ENCODE peak calls at places on chromosome 13, in ten cellular contexts. F, V, D, Q, E, U, X, M, Z and J are unnamed samples.

GRCh38 chr13:64505511-64505910 is 2724.6 kb downstream of the PCDH9 start:
- DNase-seq in Z (peak; percentile 58), X (peak; percentile 52), E (peak; percentile 50), D (no peak), V (no peak), F (no peak), M (no peak), U (no peak), Q (no peak), J (no peak)

GRCh38 chr13:74930402-74931165 is 551.4 kb downstream of the TBC1D4 start:
- DNase-seq in F (no peak), D (no peak), V (no peak), E (no peak), Q (no peak), M (no peak), X (peak; percentile 88), U (no peak), Z (peak; percentile 64), J (no peak)

GRCh38 chr13:21638319-21639282 is 32.3 kb upstream of the FGF9 start:
- DNase-seq in F (no peak), E (peak; percentile 34), X (peak; percentile 29), Z (peak; percentile 36), Q (no peak), U (no peak), M (peak; percentile 14), D (peak; percentile 50), V (no peak), J (no peak)

GRCh38 chr13:24747248-24748151 is 16.5 kb upstream of the RNF17 start:
- DNase-seq in M (peak; percentile 41), F (no peak), X (peak; percentile 36), V (no peak), E (peak; percentile 30), Z (peak; percentile 22), D (no peak), U (no peak), Q (no peak), J (no peak)

GRCh38 chr13:101098873-101099272 is 317.4 kb downstream of the NALCN start:
- DNase-seq in Q (no peak), M (no peak), E (no peak), U (no peak), D (no peak), V (no peak), X (no peak), F (no peak), Z (no peak), J (no peak)

GRCh38 chr13:53672005-53672404 is 643.4 kb downstream of the OLFM4 start:
- DNase-seq in M (no peak), D (no peak), E (no peak), V (no peak), Q (no peak), F (no peak), U (no peak), Z (no peak), X (no peak), J (no peak)

GRCh38 chr13:79307866-79308298 is 98.2 kb downstream of the RBM26 start:
- DNase-seq in V (no peak), D (no peak), Z (peak; percentile 26), X (peak; percentile 57), E (peak; percentile 26), U (no peak), M (peak; percentile 1), Q (no peak), F (no peak), J (no peak)

GRCh38 chr13:64684685-64685431 is 2545.3 kb downstream of the PCDH9 start:
- DNase-seq in V (no peak), X (peak; percentile 66), F (no peak), D (no peak), U (no peak), M (no peak), E (peak; percentile 21), Z (no peak), Q (no peak), J (no peak)

DNA sequence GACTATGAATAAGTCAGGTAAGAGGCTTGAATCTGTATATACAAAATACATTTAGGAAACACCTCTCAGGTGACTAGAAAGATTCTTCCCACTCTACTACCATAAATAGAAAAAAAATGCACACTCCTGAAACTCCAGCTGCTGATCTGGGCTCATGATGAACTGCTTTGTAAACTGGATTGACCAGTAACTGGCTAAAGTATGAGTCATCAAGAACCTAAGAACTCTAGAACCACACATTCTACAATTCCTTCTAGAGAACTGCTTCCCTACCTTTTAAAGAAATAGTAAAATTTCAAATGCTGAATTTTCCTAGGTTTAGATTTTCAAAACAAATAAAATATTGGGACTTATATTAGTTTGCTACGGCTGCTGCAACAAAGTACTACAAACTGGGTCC is 55.2 kb downstream of the ELF1 start:
- DNase-seq in Q (no peak), V (no peak), U (no peak), D (no peak), X (peak; percentile 57), E (peak; percentile 29), Z (peak; percentile 43), M (peak; percentile 23), F (no peak), J (no peak)
- H3K4me1 ChIP-seq in Q (peaks cover 40% of the 10 kb centered on the region), V (no peaks in the 10 kb centered on the region), U (no peaks in the 10 kb centered on the region), D (peaks cover 86% of the 10 kb centered on the region), X (peaks cover 10% of the 10 kb centered on the region), E (no peaks in the 10 kb centered on the region), Z (no peaks in the 10 kb centered on the region), M (peaks cover 12% of the 10 kb centered on the region), F (peaks cover 2% of the 10 kb centered on the region), J (peaks cover 48% of the 10 kb centered on the region)

GRCh38 chr13:41502021-41502420 is 44.7 kb downstream of the RGCC start:
- DNase-seq in D (no peak), Z (no peak), M (no peak), Q (no peak), X (no peak), U (no peak), F (no peak), V (no peak), E (no peak), J (no peak)
- H3K4me3 ChIP-seq in D (no peak overlapping the region), Z (no peak overlapping the region), M (no peak overlapping the region), Q (no peak overlapping the region), X (no peak overlapping the region), U (no peak overlapping the region), F (no peak overlapping the region), V (no peak overlapping the region), E (no peak overlapping the region), J (no peak overlapping the region)

GRCh38 chr13:27605099-27605498 is 15.2 kb downstream of the LNX2 start:
- DNase-seq in M (no peak), V (no peak), F (no peak), U (no peak), Z (no peak), E (no peak), X (no peak), Q (no peak), D (no peak), J (no peak)
- H3K4me1 ChIP-seq in M (peaks cover 22% of the 10 kb centered on the region), V (no peaks in the 10 kb centered on the region), F (peaks cover 10% of the 10 kb centered on the region), U (no peaks in the 10 kb centered on the region), Z (peaks cover 1% of the 10 kb centered on the region), E (peaks cover 4% of the 10 kb centered on the region), X (peaks cover 1% of the 10 kb centered on the region), Q (peaks cover 29% of the 10 kb centered on the region), D (peaks cover 21% of the 10 kb centered on the region), J (peaks cover 51% of the 10 kb centered on the region)

GRCh38 chr13:46638262-46638661 is 85.3 kb downstream of the LRCH1 start:
- DNase-seq in F (no peak), D (no peak), V (no peak), X (no peak), Q (no peak), Z (no peak), M (no peak), U (no peak), E (no peak), J (no peak)

GRCh38 chr13:46637213-46637612 is 84.2 kb downstream of the LRCH1 start:
- DNase-seq in M (no peak), Q (no peak), Z (no peak), D (no peak), X (no peak), V (no peak), E (no peak), U (no peak), F (no peak), J (no peak)

GRCh38 chr13:46639033-46639981 is 86.3 kb downstream of the LRCH1 start:
- DNase-seq in F (no peak), D (no peak), M (no peak), E (no peak), Z (no peak), U (no peak), V (no peak), X (no peak), Q (no peak), J (no peak)

GRCh38 chr13:46633416-46633815 is 80.4 kb downstream of the LRCH1 start:
- DNase-seq in X (peak; percentile 76), Z (peak; percentile 71), D (no peak), U (no peak), E (peak; percentile 75), F (no peak), V (no peak), M (peak; percentile 47), Q (no peak), J (no peak)

DNA sequence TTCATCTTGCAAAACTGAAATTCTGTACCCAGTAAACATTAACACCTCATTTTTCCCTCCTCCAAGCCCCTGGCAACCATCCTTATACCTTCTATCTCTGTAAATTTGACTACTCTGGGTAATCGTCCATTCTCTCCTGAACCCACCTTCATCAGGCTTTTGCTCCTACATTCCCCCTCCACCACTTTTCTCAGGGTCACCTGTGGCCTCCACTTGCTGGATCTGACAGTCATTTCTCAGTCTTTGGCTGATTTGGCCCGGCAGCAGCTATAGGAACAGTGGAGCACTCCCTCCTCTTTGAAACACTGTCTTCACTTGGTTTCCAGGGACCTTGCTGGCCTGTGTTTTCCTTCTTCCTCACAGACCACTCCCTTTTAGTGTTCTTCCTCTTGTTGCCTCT is 83.5 kb downstream of the LRCH1 start:
- DNase-seq in D (no peak), Z (no peak), M (no peak), E (no peak), F (no peak), U (no peak), X (no peak), V (no peak), Q (no peak), J (no peak)
- H3K4me3 ChIP-seq in D (no peak overlapping the region), Z (no peak overlapping the region), M (no peak overlapping the region), E (no peak overlapping the region), F (no peak overlapping the region), U (no peak overlapping the region), X (no peak overlapping the region), V (no peak overlapping the region), Q (no peak overlapping the region), J (no peak overlapping the region)

GRCh38 chr13:48493076-48493765 is 39.7 kb downstream of the RCBTB2 start:
- DNase-seq in X (peak; percentile 18), D (no peak), Z (no peak), E (peak; percentile 42), V (no peak), M (no peak), U (no peak), F (no peak), Q (no peak), J (no peak)
- H3K4me1 ChIP-seq in X (peaks cover 20% of the 10 kb centered on the region), D (peaks cover 36% of the 10 kb centered on the region), Z (no peaks in the 10 kb centered on the region), E (no peaks in the 10 kb centered on the region), V (no peaks in the 10 kb centered on the region), M (no peaks in the 10 kb centered on the region), U (no peaks in the 10 kb centered on the region), F (no peaks in the 10 kb centered on the region), Q (peaks cover 28% of the 10 kb centered on the region), J (peaks cover 17% of the 10 kb centered on the region)